ENCODE peak calls at places on chromosomes 5 and 9, in four cellular contexts. R is H1, L is neuronal stem cell, E is IMR-90. M is an unnamed sample. For H3K9me3, the result is how much of the 10 kb centered on the place peaks cover.

GRCh38 chr5:139296862-139297326 is 3.4 kb downstream of the MATR3 start:
- DNase-seq in R (no peak), L (no peak), E (no peak), M (no peak)

GRCh38 chr9:75462866-75463265 is 374.6 kb downstream of the OSTF1 start:
- DNase-seq in E (no peak), R (no peak), L (no peak), M (no peak)

GRCh38 chr5:74272019-74272775 is 368.3 kb downstream of the ENC1 start:
- DNase-seq in L (peak), E (peak), R (peak), M (peak)

GRCh38 chr5:169808118-169808581 is 171.1 kb downstream of the DOCK2 start:
- DNase-seq in L (no peak), E (no peak), R (peak), M (peak)

GRCh38 chr9:134053401-134053871 is 14.4 kb downstream of the BRD3 start:
- DNase-seq in E (no peak), R (no peak), L (no peak), M (no peak)

GRCh38 chr9:2655411-2655901 is 33.9 kb downstream of the VLDLR start:
- DNase-seq in R (no peak), L (no peak), E (peak), M (no peak)

GRCh38 chr5:18920966-18921365 is 1067.0 kb downstream of the CDH18 start:
- DNase-seq in E (no peak), R (no peak), L (no peak), M (no peak)

GRCh38 chr9:32384002-32384363 is 460 bp upstream of the ACO1 start:
- DNase-seq in R (no peak), L (no peak), E (no peak), M (no peak)

GRCh38 chr5:40221796-40222195 is 457.9 kb upstream of the PTGER4 start:
- DNase-seq in R (no peak), E (peak), L (no peak), M (no peak)

GRCh38 chr9:103789686-103790085 is 304.4 kb upstream of the SMC2 start:
- DNase-seq in E (no peak), L (no peak), R (no peak), M (no peak)

GRCh38 chr9:130446111-130446861 is 1.5 kb downstream of the ASS1 start:
- DNase-seq in R (no peak), E (peak), L (no peak), M (no peak)

GRCh38 chr5:178996156-178996555 is 1.0 kb upstream of the GRM6 start:
- DNase-seq in R (no peak), E (no peak), L (no peak), M (no peak)

GRCh38 chr5:74167206-74167929 is 473.2 kb downstream of the ENC1 start:
- DNase-seq in E (peak), L (no peak), R (no peak), M (no peak)

GRCh38 chr5:42583322-42583721 is 160.1 kb downstream of the GHR start:
- DNase-seq in L (peak), R (no peak), E (peak), M (peak)

GRCh38 chr9:112881366-112881765 is 9.3 kb downstream of the SLC46A2 start:
- DNase-seq in R (no peak), L (no peak), E (peak), M (no peak)

GRCh38 chr9:98229620-98230019 is 25.8 kb downstream of the TBC1D2 start:
- DNase-seq in R (no peak), E (no peak), L (no peak), M (no peak)

GRCh38 chr5:149853019-149853648 is 91.5 kb downstream of the PDE6A start:
- DNase-seq in R (peak), E (peak), L (peak), M (peak)

GRCh38 chr5:113273949-113274348 is 160.8 kb downstream of the TSSK1B start:
- DNase-seq in E (no peak), R (no peak), L (no peak), M (no peak)

GRCh38 chr5:28254846-28255245 is 1216.5 kb upstream of the CDH9 start:
- DNase-seq in E (no peak), R (no peak), L (no peak), M (no peak)

GRCh38 chr5:110703481-110703880 is 23.0 kb downstream of the TMEM232 start:
- DNase-seq in R (no peak), L (no peak), E (no peak), M (no peak)

GRCh38 chr5:14036514-14036913 is 92.0 kb upstream of the DNAH5 start:
- DNase-seq in E (peak), R (no peak), L (no peak), M (peak)

GRCh38 chr5:59366784-59367183 is 526.7 kb downstream of the PDE4D start:
- DNase-seq in L (no peak), R (no peak), E (no peak), M (no peak)

GRCh38 chr9:16121168-16121567 is 568.3 kb downstream of the CCDC171 start:
- DNase-seq in E (no peak), L (no peak), R (no peak), M (no peak)

GRCh38 chr9:72924116-72924790 is 28.6 kb downstream of the ALDH1A1 start:
- DNase-seq in E (no peak), L (no peak), R (no peak), M (no peak)

GRCh38 chr9:95373069-95373681 is 55.7 kb upstream of the FANCC start:
- DNase-seq in R (no peak), L (no peak), E (no peak), M (no peak)

GRCh38 chr5:127041571-127041970 is 11.2 kb upstream of the MARCHF3 start:
- DNase-seq in E (peak), R (no peak), L (no peak), M (no peak)

GRCh38 chr9:100598641-100599145 is 20.8 kb downstream of the CAVIN4 start:
- DNase-seq in E (peak), L (peak), R (peak), M (peak)

GRCh38 chr9:92739346-92740014 is 25.2 kb downstream of the BICD2 start:
- DNase-seq in R (no peak), E (no peak), L (no peak), M (no peak)
- H2BK120ac ChIP-seq in R (no peak), E (no peak), L (no peak), M (no peak)

GRCh38 chr9:120436937-120437592 is 142.9 kb downstream of the CDK5RAP2 start:
- DNase-seq in E (no peak), L (no peak), R (no peak), M (no peak)
- H4K91ac ChIP-seq in E (peak), L (no peak), R (no peak), M (no peak)

DNA sequence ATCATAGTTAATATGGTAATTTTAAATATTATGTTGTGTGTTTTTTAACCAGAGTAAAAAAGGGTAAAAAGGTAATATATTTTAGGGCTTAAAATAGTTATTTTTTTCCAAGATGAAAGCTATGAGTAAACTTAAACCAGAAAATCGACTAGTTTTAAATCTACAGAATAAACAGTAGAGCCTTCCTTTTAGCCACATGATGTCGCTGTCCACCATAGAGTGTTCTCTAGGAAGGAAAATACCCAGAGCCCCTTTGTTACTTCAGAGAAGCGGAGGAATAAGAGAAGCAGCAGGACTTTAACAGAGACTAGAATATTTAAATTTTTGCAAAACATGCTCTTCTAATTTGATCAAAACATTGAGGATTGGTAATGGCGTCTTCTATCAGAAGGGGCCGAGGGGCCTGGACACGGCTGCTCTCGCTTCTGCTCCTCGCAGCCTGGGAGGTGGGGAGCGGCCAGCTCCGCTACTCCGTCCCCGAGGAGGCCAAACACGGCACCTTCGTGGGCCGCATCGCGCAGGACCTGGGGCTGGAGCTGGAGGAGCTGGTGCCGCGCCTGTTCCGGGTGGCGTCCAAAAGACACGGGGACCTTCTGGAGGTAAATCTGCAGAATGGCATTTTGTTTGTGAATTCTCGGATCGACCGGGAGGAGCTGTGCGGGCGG is at the start of gene PCDHA2:
- DNase-seq in E (no peak), R (no peak), L (no peak), M (no peak)
- H3K9me3 ChIP-seq in E (under half), R (under half), L (under half), M (under half)

GRCh38 chr5:124436294-124436693 is 310.1 kb downstream of the ZNF608 start:
- DNase-seq in R (no peak), L (no peak), E (peak), M (no peak)

GRCh38 chr5:124440471-124440870 is 306.0 kb downstream of the ZNF608 start:
- DNase-seq in R (no peak), E (no peak), L (no peak), M (no peak)

GRCh38 chr5:124433170-124433569 is 313.3 kb downstream of the ZNF608 start:
- DNase-seq in E (no peak), R (no peak), L (no peak), M (no peak)

GRCh38 chr5:124439609-124440008 is 306.8 kb downstream of the ZNF608 start:
- DNase-seq in E (no peak), L (no peak), R (no peak), M (no peak)

GRCh38 chr5:124438390-124439380 is 307.8 kb downstream of the ZNF608 start:
- DNase-seq in E (no peak), R (peak), L (no peak), M (peak)
- H2BK120ac ChIP-seq in E (no peak), R (peak), L (no peak), M (no peak)

GRCh38 chr9:7150153-7150890 is 392.5 kb downstream of the KDM4C start:
- DNase-seq in E (no peak), L (no peak), R (no peak), M (no peak)
- H4K91ac ChIP-seq in E (no peak), L (no peak), R (no peak), M (no peak)

GRCh38 chr5:141355641-141356040 is 820 bp downstream of the PCDHGA4 start:
- DNase-seq in E (no peak), R (no peak), L (no peak), M (no peak)
- H3K9me3 ChIP-seq in E (half or more), R (under half), L (under half), M (under half)

DNA sequence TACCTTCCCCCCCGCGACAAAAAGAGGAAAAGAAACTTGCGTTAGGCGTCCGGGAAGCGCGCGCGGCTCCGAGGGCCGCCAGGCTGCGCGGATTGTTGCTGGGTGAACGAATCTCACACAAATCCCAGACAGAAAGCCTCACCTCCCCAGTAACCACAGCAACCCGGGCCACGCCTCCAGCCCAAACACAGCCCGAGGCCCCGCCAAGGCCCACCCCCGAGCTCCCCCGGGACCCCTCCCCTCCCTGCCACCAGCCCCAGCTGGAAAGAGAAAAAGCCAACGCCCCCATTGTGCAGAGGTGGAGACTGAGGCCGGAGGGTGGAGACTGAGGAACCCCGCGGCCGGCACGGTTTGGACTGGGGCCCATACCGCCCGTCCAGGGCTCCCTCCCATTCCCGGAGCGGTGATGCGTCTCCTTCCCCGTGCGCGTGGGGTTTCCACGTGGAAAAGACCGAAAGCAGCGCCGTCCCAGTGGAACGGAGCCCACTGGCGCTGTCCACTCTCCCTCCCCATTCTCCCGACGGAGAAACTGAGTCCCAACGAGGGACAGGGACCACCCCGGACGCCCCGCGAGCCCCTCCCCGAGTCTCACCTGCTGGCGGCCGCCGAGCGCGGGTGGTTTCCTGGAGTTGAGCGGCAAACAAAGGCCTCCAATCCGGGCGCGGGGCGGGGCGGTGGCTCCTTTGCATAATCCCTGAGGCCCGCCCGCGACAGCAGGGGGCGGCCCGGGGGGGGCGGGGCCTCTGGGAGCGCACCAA is 10.2 kb upstream of the AKNA start:
- DNase-seq in L (peak), E (peak), R (peak), M (peak)
- H2BK120ac ChIP-seq in L (peak), E (peak), R (no peak), M (peak)

DNA sequence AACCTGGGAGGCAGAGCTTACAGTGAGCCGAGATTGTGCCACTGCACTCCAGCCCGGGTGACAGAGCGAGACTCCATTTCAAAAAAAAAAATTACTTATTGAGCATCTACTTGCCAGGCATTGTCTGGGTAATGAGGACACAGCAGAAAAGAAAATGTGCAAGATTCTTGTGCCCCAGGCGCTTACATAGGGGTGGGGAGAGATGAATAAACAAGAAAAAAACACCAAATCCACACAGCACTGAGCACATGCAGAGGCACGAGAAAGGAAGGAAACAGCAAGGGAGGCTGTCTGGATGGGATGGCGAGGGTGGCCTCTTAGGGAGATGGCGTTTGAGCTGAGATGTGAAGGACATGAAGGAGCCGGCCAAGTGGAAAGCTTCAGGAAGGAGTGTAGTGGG is 14.0 kb downstream of the DYNC2I2 start:
- DNase-seq in R (no peak), L (no peak), E (no peak), M (no peak)
- H4K91ac ChIP-seq in R (no peak), L (no peak), E (no peak), M (no peak)